ENCODE peak calls at places on chromosomes 13 and 19, in four cellular contexts. One of them, this sample, is unnamed.

GRCh38 chr19:46678110-46678732 is 17.2 kb upstream of the DACT3 start:
- DNase-seq in tibial artery: no peak
- DNase-seq in heart left ventricle: no peak
- DNase-seq in suprapubic skin: no peak
- DNase-seq in this sample: peak; percentile 98

GRCh38 chr13:38577048-38577447 is 109.8 kb upstream of the FREM2 start:
- DNase-seq in tibial artery: no peak
- DNase-seq in heart left ventricle: no peak
- DNase-seq in suprapubic skin: no peak
- DNase-seq in this sample: no peak

GRCh38 chr13:86757236-86757978 is 913.8 kb upstream of the SLITRK5 start:
- DNase-seq in tibial artery: no peak
- DNase-seq in heart left ventricle: no peak
- DNase-seq in suprapubic skin: no peak
- DNase-seq in this sample: peak; percentile 1

GRCh38 chr19:52823676-52824075 is 2.2 kb upstream of the ZNF28 start:
- DNase-seq in tibial artery: no peak
- DNase-seq in heart left ventricle: no peak
- DNase-seq in suprapubic skin: no peak
- DNase-seq in this sample: no peak

GRCh38 chr13:84609716-84610115 is 727.4 kb upstream of the SLITRK1 start:
- DNase-seq in tibial artery: no peak
- DNase-seq in heart left ventricle: no peak
- DNase-seq in suprapubic skin: no peak
- DNase-seq in this sample: no peak

GRCh38 chr19:1811472-1811894 is 593 bp downstream of the ATP8B3 start:
- DNase-seq in tibial artery: peak; percentile 91
- DNase-seq in heart left ventricle: peak; percentile 82
- DNase-seq in suprapubic skin: peak; percentile 91
- DNase-seq in this sample: no peak

GRCh38 chr19:5090780-5091575 is 122.1 kb downstream of the KDM4B start:
- DNase-seq in tibial artery: peak; percentile 81
- DNase-seq in heart left ventricle: no peak
- DNase-seq in suprapubic skin: no peak
- DNase-seq in this sample: no peak

GRCh38 chr13:47298506-47298905 is 401.7 kb upstream of the HTR2A start:
- DNase-seq in tibial artery: no peak
- DNase-seq in heart left ventricle: no peak
- DNase-seq in suprapubic skin: no peak
- DNase-seq in this sample: no peak

GRCh38 chr13:79987323-79987722 is 353.6 kb downstream of the SPRY2 start:
- DNase-seq in tibial artery: no peak
- DNase-seq in heart left ventricle: no peak
- DNase-seq in suprapubic skin: no peak
- DNase-seq in this sample: no peak

GRCh38 chr19:39558623-39559117 is 18.7 kb upstream of the EID2 start:
- DNase-seq in tibial artery: no peak
- DNase-seq in heart left ventricle: no peak
- DNase-seq in suprapubic skin: no peak
- DNase-seq in this sample: no peak

GRCh38 chr19:34990578-34991192 is 9.4 kb upstream of the GRAMD1A start:
- DNase-seq in tibial artery: peak; percentile 35
- DNase-seq in heart left ventricle: no peak
- DNase-seq in suprapubic skin: no peak
- DNase-seq in this sample: no peak

GRCh38 chr13:71758823-71759222 is 108.2 kb downstream of the DACH1 start:
- DNase-seq in tibial artery: no peak
- DNase-seq in heart left ventricle: no peak
- DNase-seq in suprapubic skin: no peak
- DNase-seq in this sample: no peak

GRCh38 chr19:11092181-11092538 is 2.9 kb downstream of the LDLR start:
- DNase-seq in tibial artery: no peak
- DNase-seq in heart left ventricle: no peak
- DNase-seq in suprapubic skin: no peak
- DNase-seq in this sample: peak; percentile 12

GRCh38 chr13:99356216-99357089 is 49.3 kb upstream of the GPR183 start:
- DNase-seq in tibial artery: no peak
- DNase-seq in heart left ventricle: no peak
- DNase-seq in suprapubic skin: no peak
- DNase-seq in this sample: no peak
- H3K4me3 ChIP-seq in tibial artery: peak overlapping the region; percentile 4
- H3K4me3 ChIP-seq in heart left ventricle: no peak overlapping the region
- H3K4me3 ChIP-seq in suprapubic skin: peak overlapping the region; percentile 2
- H3K4me3 ChIP-seq in this sample: no peak overlapping the region

DNA sequence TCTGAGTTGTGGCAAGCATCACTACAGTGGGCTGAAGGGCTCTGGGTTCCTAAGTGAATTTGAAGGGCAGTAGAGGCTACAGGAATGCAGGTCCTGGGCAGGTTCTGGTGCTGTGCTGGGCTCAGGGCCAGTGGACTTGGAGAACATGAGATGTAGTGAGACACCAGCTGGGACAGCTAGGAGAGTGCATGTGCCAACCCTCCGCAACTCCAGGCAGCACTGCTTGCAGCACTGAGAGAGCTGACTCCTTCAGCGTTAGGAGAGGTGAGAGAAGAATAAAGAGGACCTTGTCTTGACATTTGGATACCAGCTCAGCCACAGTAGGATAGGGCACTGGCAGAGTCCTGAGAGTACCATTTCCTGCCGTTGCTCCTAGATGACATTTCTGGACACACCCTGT is 739.9 kb upstream of the PRR20A start:
- DNase-seq in tibial artery: no peak
- DNase-seq in heart left ventricle: no peak
- DNase-seq in suprapubic skin: no peak
- DNase-seq in this sample: no peak
- H3K36me3 ChIP-seq in tibial artery: no peaks in the 10 kb centered on the region
- H3K36me3 ChIP-seq in heart left ventricle: no peaks in the 10 kb centered on the region
- H3K36me3 ChIP-seq in suprapubic skin: no peaks in the 10 kb centered on the region
- H3K36me3 ChIP-seq in this sample: no peaks in the 10 kb centered on the region

GRCh38 chr19:49857834-49858590 is 7.1 kb downstream of the PTOV1 start:
- DNase-seq in tibial artery: no peak
- DNase-seq in heart left ventricle: no peak
- DNase-seq in suprapubic skin: peak; percentile 60
- DNase-seq in this sample: peak; percentile 62
- H3K27me3 ChIP-seq in tibial artery: no peaks in the 10 kb centered on the region
- H3K27me3 ChIP-seq in heart left ventricle: no peaks in the 10 kb centered on the region
- H3K27me3 ChIP-seq in suprapubic skin: no peaks in the 10 kb centered on the region
- H3K27me3 ChIP-seq in this sample: no peaks in the 10 kb centered on the region

DNA sequence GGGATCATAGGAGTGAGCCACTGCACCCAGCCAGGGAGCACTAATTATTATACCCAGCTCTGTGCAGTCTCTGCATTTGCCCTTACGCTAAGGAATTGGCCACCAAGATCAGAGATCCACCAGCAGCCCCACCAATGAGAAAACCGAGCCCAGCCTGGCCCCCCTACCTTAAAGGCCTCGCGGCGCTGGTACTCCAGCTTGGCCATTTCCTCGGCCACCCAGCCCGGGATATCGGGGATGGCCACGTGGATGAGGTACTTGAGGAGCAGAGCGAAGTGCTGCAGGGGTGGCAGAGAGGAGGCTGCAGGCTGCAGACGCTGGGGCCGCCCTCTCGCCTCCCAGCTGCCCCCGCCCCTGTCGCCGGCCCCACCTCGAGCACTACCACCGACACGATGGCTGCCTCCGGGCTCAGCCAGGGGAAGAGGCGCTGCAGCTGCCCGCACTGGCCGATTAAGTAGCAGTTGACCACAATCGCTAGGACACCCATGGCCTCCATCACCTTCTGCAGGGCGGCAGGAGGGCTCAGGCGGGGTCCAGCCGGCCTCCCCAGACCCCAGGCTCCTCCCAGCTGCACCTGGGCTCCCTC is 7.5 kb downstream of the ANO8 start:
- DNase-seq in tibial artery: no peak
- DNase-seq in heart left ventricle: no peak
- DNase-seq in suprapubic skin: no peak
- DNase-seq in this sample: no peak
- H3K4me3 ChIP-seq in tibial artery: no peak overlapping the region
- H3K4me3 ChIP-seq in heart left ventricle: no peak overlapping the region
- H3K4me3 ChIP-seq in suprapubic skin: peak overlapping the region; percentile 55
- H3K4me3 ChIP-seq in this sample: peak overlapping the region; percentile 74

GRCh38 chr13:110676511-110677204 is 29.3 kb downstream of the CARS2 start:
- DNase-seq in tibial artery: no peak
- DNase-seq in heart left ventricle: no peak
- DNase-seq in suprapubic skin: no peak
- DNase-seq in this sample: peak; percentile 32

GRCh38 chr13:110676057-110676510 is 29.8 kb downstream of the CARS2 start:
- DNase-seq in tibial artery: no peak
- DNase-seq in heart left ventricle: no peak
- DNase-seq in suprapubic skin: no peak
- DNase-seq in this sample: no peak

GRCh38 chr13:110681868-110682550 is 23.9 kb downstream of the CARS2 start:
- DNase-seq in tibial artery: no peak
- DNase-seq in heart left ventricle: no peak
- DNase-seq in suprapubic skin: no peak
- DNase-seq in this sample: no peak

GRCh38 chr13:110680852-110681251 is 25.1 kb downstream of the CARS2 start:
- DNase-seq in tibial artery: no peak
- DNase-seq in heart left ventricle: no peak
- DNase-seq in suprapubic skin: no peak
- DNase-seq in this sample: peak; percentile 89

DNA sequence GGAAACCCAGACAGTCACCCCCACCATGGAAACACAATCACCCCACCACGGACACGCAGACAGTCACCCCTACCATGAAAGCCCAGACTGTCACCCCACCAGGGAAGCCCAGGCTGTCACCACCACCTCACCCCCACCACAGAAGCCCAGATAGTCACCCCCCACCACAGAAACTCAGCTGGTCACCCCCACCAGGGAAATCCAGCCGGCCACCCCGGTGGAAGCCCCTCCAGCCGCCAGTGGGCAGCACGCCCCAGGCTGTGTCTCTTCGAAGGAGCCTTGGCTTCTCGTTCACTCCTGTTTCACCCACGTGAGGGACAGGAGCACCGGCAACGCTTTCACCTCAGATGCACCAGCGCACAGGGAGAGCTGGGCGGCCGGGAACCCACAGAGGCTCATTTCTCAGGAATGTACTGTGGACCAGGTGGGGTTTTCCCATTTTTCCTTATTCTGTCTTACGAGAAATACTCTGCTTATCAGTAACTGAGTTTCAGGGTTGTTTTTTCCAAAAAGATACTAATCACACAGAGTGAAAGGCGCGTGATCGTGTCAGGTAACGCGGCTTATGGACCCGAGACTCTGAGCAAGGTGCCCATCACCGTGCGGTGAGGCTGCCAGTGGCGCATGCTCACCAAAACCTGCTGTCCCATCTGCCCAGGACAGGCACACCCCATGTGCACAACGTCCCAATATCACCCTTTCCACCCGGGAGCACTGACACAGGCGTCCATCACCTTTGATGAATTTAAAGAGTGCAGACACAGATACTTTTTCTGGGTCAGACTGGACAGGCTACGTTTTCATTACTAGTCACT is 28.0 kb downstream of the CARS2 start:
- DNase-seq in tibial artery: no peak
- DNase-seq in heart left ventricle: no peak
- DNase-seq in suprapubic skin: no peak
- DNase-seq in this sample: no peak
- H3K36me3 ChIP-seq in tibial artery: peaks cover 53% of the 10 kb centered on the region
- H3K36me3 ChIP-seq in heart left ventricle: peaks cover 25% of the 10 kb centered on the region
- H3K36me3 ChIP-seq in suprapubic skin: peaks cover 69% of the 10 kb centered on the region
- H3K36me3 ChIP-seq in this sample: peaks cover 14% of the 10 kb centered on the region

DNA sequence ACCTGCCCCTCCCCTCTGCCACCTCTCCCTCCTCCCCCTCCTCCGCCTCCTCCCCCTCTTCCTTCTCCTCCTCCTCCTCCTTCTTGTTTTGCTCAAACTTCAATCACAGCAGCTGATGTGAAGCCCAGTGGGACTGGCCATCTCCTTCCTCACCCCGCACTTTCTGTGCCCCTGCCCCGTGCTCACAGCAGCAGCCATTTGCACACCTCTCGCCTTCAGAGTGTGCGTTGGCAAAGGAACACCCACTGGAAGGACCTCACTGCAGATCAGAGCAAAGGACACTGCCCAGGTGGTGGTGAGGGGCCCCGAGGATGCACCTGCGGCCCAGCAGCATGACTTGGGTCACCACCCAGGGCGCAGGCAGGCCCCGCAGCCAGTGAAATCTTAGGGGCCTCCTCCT is 98.8 kb downstream of the SOX1 start:
- DNase-seq in tibial artery: no peak
- DNase-seq in heart left ventricle: no peak
- DNase-seq in suprapubic skin: no peak
- DNase-seq in this sample: no peak
- H3K27me3 ChIP-seq in tibial artery: no peaks in the 10 kb centered on the region
- H3K27me3 ChIP-seq in heart left ventricle: no peaks in the 10 kb centered on the region
- H3K27me3 ChIP-seq in suprapubic skin: peaks cover 26% of the 10 kb centered on the region
- H3K27me3 ChIP-seq in this sample: no peaks in the 10 kb centered on the region

GRCh38 chr19:54507824-54508223 is 5.2 kb downstream of the LAIR2 start:
- DNase-seq in tibial artery: no peak
- DNase-seq in heart left ventricle: no peak
- DNase-seq in suprapubic skin: no peak
- DNase-seq in this sample: no peak

GRCh38 chr19:54506079-54506478 is 3.4 kb downstream of the LAIR2 start:
- DNase-seq in tibial artery: no peak
- DNase-seq in heart left ventricle: no peak
- DNase-seq in suprapubic skin: no peak
- DNase-seq in this sample: no peak

GRCh38 chr19:54502518-54503048 is at the start of gene LAIR2:
- DNase-seq in tibial artery: no peak
- DNase-seq in heart left ventricle: no peak
- DNase-seq in suprapubic skin: no peak
- DNase-seq in this sample: no peak
- H3K4me3 ChIP-seq in tibial artery: no peak within 1 kb of the TSS
- H3K4me3 ChIP-seq in heart left ventricle: no peak within 1 kb of the TSS
- H3K4me3 ChIP-seq in suprapubic skin: no peak within 1 kb of the TSS
- H3K4me3 ChIP-seq in this sample: no peak within 1 kb of the TSS